ENCODE peak calls at places on chromosome 13, in eight cellular contexts. V is HAP-1, B is IMR-90, F is mucosa of descending colon, Q is ascending aorta, O is left lung, P is astrocyte, Y is neural progenitor cell. R is an unnamed sample. For H3K9me3 and H3K36me3, the result is how much of the 10 kb centered on the place peaks cover.

GRCh38 chr13:37141011-37141410 is 35.5 kb upstream of the CSNK1A1L start:
- DNase-seq in V (no peak), P (peak), Y (no peak), F (no peak), O (no peak), Q (no peak), B (no peak), R (no peak)

GRCh38 chr13:75739244-75739868 is 103.2 kb downstream of the LMO7 start:
- DNase-seq in V (no peak), Y (no peak), Q (no peak), B (peak), F (no peak), O (no peak), P (peak), R (peak)

GRCh38 chr13:95391325-95391724 is 90.1 kb upstream of the ABCC4 start:
- DNase-seq in V (no peak), P (no peak), O (no peak), Y (no peak), Q (no peak), B (no peak), F (no peak), R (no peak)

GRCh38 chr13:90717451-90717936 is 630.0 kb upstream of the MIR17HG start:
- DNase-seq in Y (peak), Q (no peak), P (peak), B (peak), V (no peak), F (no peak), O (no peak), R (peak)

GRCh38 chr13:111065698-111066097 is 49.4 kb upstream of the ARHGEF7 start:
- DNase-seq in Y (no peak), O (peak), V (no peak), Q (no peak), B (no peak), P (no peak), F (no peak), R (no peak)

GRCh38 chr13:44120814-44121505 is 241.3 kb downstream of the LACC1 start:
- DNase-seq in Q (no peak), Y (no peak), V (no peak), F (no peak), O (no peak), P (no peak), B (no peak), R (no peak)

GRCh38 chr13:109998808-109999528 is 212.6 kb upstream of the IRS2 start:
- DNase-seq in F (no peak), V (no peak), Q (no peak), P (peak), O (no peak), B (peak), Y (no peak), R (no peak)

GRCh38 chr13:25990801-25991200 is 61.0 kb downstream of the SHISA2 start:
- DNase-seq in O (no peak), V (no peak), F (no peak), Y (no peak), Q (no peak), B (no peak), P (peak), R (no peak)

GRCh38 chr13:43263047-43263446 is 239.7 kb downstream of the DNAJC15 start:
- DNase-seq in V (no peak), F (no peak), Y (no peak), O (no peak), Q (no peak), B (no peak), P (no peak), R (no peak)

GRCh38 chr13:35479223-35479536 is 2.7 kb upstream of the MAB21L1 start:
- DNase-seq in P (no peak), Q (no peak), F (no peak), Y (peak), V (peak), O (no peak), B (no peak), R (no peak)

GRCh38 chr13:35479691-35480090 is 3.2 kb upstream of the MAB21L1 start:
- DNase-seq in Q (no peak), F (no peak), P (no peak), V (no peak), Y (no peak), B (no peak), O (no peak), R (no peak)

GRCh38 chr13:35481777-35482176 is 5.3 kb upstream of the MAB21L1 start:
- DNase-seq in Y (no peak), V (no peak), F (no peak), O (no peak), B (no peak), Q (no peak), P (no peak), R (no peak)

GRCh38 chr13:35475960-35476943 is at the start of gene MAB21L1:
- DNase-seq in P (peak), F (peak), Y (peak), B (peak), O (no peak), V (peak), Q (no peak), R (peak)

GRCh38 chr13:35478384-35479222 is 2.1 kb upstream of the MAB21L1 start:
- DNase-seq in B (no peak), Q (no peak), Y (peak), V (no peak), O (no peak), F (no peak), P (no peak), R (no peak)
- H3K4me3 ChIP-seq in B (no peak), Q (no peak), Y (peak), V (no peak), O (no peak), F (no peak), P (peak), R (no peak)

GRCh38 chr13:105994340-105994739 is 541.1 kb downstream of the EFNB2 start:
- DNase-seq in V (no peak), B (no peak), Q (no peak), Y (no peak), F (no peak), P (no peak), O (no peak), R (no peak)
- H3K9me3 ChIP-seq in V (under half), B (under half), Q (under half), Y (under half), F (under half), P (under half), O (under half), R (under half)

GRCh38 chr13:32142115-32142514 is 110.5 kb downstream of the FRY start:
- DNase-seq in P (no peak), Y (no peak), O (no peak), B (no peak), F (no peak), Q (no peak), V (no peak), R (no peak)
- H3K36me3 ChIP-seq in P (under half), Y (under half), O (under half), B (under half), F (under half), Q (under half), V (under half), R (under half)

GRCh38 chr13:101493541-101493940 is 41.1 kb downstream of the ITGBL1 start:
- DNase-seq in Y (no peak), P (no peak), F (no peak), V (no peak), B (no peak), Q (no peak), O (no peak), R (no peak)

DNA sequence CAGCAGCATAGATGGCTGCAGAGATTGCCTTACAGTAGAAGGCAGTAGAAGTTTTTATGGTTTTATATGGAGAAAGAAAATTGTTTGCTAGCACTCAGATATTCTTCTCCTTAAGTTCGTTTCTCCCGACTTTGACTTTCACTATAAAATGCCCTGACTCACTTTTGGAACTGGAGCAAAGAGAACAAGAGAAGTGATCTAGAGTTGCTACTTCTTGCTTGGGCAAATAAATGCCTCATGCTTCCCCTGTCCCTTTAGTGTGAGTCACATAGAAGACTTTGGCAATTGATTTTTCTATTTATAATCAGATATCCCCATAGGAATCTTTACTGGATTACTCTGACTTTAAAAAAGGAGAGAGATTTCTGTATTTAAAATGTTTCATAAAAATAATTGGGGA is 46.9 kb downstream of the ITGBL1 start:
- DNase-seq in V (no peak), Y (no peak), B (peak), P (no peak), F (no peak), Q (no peak), O (no peak), R (no peak)
- H3K4me3 ChIP-seq in V (no peak), Y (no peak), B (no peak), P (no peak), F (no peak), Q (no peak), O (no peak), R (peak)

GRCh38 chr13:19056355-19056880 is 125.2 kb downstream of the TUBA3C start:
- DNase-seq in V (no peak), B (no peak), Y (no peak), Q (no peak), F (no peak), P (no peak), O (no peak), R (no peak)

GRCh38 chr13:19057588-19058340 is 123.9 kb downstream of the TUBA3C start:
- DNase-seq in F (no peak), B (no peak), P (no peak), V (no peak), O (no peak), Q (no peak), Y (no peak), R (no peak)

GRCh38 chr13:19058566-19058965 is 123.1 kb downstream of the TUBA3C start:
- DNase-seq in O (no peak), F (no peak), P (no peak), V (no peak), Y (no peak), Q (no peak), B (no peak), R (no peak)

GRCh38 chr13:19055611-19056010 is 126.0 kb downstream of the TUBA3C start:
- DNase-seq in Q (no peak), P (no peak), F (no peak), B (no peak), O (no peak), V (no peak), Y (no peak), R (no peak)

GRCh38 chr13:19056984-19057490 is 124.6 kb downstream of the TUBA3C start:
- DNase-seq in O (no peak), B (no peak), Y (no peak), F (no peak), P (no peak), Q (no peak), V (no peak), R (no peak)
- H3K9me3 ChIP-seq in O (under half), B (half or more), Y (under half), F (half or more), P (under half), Q (under half), V (under half), R (under half)

DNA sequence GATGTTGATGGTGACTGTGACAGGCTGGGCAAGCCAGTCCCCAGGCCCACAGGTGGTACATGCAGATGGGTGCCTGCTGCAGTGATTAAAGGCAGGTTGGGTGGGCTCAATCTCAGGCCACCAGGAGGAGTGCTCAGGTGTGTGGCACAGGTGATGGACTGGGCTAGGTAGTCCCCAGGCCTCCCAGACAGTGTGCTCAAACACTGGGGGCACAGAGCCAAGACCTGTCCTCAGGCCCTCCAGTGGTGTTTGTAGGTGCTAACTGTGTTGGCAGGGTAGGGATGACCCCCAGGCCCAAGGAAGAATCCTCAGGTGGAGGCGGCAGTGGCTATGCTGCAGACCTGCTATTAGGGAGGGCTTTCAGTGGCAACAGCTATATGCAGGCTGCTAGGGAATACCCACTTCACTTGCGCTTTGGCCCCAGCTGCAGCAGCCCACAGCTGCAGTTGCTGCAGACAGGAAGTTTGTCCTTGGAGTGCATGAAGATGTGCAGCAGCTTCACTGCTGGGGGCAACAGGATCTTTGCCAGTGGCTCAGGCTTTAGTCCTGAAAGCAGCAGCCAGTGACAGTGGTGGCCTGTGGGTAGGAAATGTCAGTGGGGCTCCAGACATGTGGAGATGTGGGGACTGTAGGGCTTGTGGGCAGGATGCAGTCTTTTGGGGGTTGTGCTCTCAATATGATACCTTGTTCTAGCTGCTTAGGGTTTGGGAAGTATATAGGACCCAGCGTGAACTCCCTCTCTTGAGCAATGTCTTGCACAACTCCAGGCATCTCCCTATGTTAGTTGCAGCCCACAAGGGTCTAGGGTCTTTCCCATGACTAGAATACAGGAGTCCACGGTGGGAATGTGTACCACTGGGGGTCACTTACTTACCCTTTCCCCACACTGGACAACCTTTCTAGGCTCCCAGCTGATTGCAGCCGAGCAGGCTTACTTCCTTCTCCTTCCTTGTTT is 54.1 kb upstream of the MLNR start:
- DNase-seq in B (peak), F (no peak), P (no peak), V (no peak), Q (no peak), Y (no peak), O (no peak), R (no peak)
- H3K36me3 ChIP-seq in B (under half), F (under half), P (under half), V (under half), Q (under half), Y (under half), O (under half), R (under half)

DNA sequence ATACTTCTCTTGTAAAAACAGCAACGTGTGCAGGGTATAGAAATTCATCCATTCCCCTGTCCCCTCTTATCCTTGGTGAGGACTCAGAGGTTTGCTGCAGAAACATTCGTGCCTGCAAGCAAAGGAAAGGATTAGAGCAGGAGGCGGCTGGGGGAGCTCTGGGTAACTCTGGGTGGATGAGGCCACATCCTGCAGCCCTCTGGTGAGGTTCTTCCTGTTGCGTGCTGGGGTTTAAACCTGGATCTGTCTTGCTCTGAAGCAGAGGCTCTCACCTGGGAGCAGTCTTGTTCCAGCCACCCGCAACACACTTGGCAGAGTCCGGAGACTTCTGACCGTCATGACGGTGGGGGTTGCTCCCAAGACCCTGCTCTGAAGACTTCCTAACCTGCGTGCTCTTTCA is 69.2 kb downstream of the ATP11A start:
- DNase-seq in Y (no peak), F (no peak), B (no peak), V (no peak), P (no peak), O (no peak), Q (no peak), R (no peak)
- H3K4me3 ChIP-seq in Y (no peak), F (no peak), B (no peak), V (no peak), P (no peak), O (no peak), Q (no peak), R (no peak)

GRCh38 chr13:112069727-112070300 is 2.9 kb downstream of the SOX1 start:
- DNase-seq in Q (no peak), F (no peak), V (no peak), Y (peak), B (no peak), O (no peak), P (no peak), R (no peak)
- H3K9me3 ChIP-seq in Q (under half), F (under half), V (under half), Y (under half), B (under half), O (under half), P (under half), R (under half)

GRCh38 chr13:77143325-77143907 is 116.5 kb upstream of the FBXL3 start:
- DNase-seq in P (no peak), B (peak), F (no peak), V (no peak), Y (no peak), Q (no peak), O (no peak), R (no peak)

GRCh38 chr13:77136902-77137420 is 110.0 kb upstream of the FBXL3 start:
- DNase-seq in F (no peak), Y (no peak), P (peak), V (no peak), B (peak), Q (no peak), O (no peak), R (no peak)

GRCh38 chr13:77139311-77139710 is 112.4 kb upstream of the FBXL3 start:
- DNase-seq in P (no peak), Y (no peak), B (peak), V (no peak), O (no peak), F (no peak), Q (no peak), R (no peak)

DNA sequence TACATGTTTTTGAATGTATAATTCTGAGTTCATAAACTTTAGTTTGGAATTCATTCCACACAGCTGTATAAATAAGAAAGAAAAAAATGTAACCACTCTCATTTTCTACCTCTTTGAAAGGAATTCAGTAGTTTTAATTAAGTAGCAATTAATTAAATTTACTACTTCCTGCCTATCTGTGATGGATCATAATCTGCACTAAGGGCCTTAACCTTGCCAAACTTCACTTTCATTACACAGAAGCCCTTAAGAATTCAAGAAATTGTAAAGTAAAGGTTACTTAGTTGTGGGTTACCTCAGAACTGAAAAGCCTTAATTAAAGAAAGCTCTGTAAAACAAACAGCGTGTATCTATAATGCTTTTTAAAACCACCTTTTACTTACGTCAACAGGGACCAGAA is 111.9 kb upstream of the FBXL3 start:
- DNase-seq in P (peak), F (no peak), B (no peak), Y (no peak), O (no peak), Q (no peak), V (no peak), R (no peak)
- H3K36me3 ChIP-seq in P (under half), F (under half), B (under half), Y (under half), O (under half), Q (under half), V (under half), R (under half)

DNA sequence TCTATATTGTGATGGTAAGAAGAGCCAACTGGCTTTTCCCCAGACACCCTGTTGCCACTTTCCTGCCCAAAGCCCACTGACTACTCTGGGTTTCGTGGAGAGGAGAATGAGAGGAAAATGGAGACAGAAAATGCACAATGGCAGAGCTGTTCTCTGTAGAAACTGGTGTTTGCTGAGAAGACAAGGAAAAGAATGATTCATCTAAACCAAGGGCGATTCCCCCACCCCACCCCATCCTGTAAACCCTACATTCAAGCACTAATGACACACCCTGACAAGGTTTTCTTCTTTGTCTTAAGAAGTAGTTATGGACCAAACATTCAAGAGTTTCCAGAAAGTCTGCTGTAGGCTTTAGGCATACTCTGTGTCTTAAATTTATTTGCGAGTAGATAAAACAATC is 68.8 kb downstream of the DOCK9 start:
- DNase-seq in F (no peak), O (no peak), P (no peak), V (no peak), B (peak), Q (no peak), Y (no peak), R (no peak)
- H3K4me3 ChIP-seq in F (no peak), O (no peak), P (no peak), V (no peak), B (no peak), Q (no peak), Y (no peak), R (no peak)